ENCODE peak calls at places on chromosomes 3 and 15, in five cellular contexts. S, G, O, X and C are unnamed samples.

GRCh38 chr3:188046561-188047213 is 107.3 kb upstream of the LPP start:
- DNase-seq in S (no peak), G (no peak), O (no peak), X (no peak), C (no peak)

GRCh38 chr3:126446301-126446700 is 29.4 kb downstream of the ZXDC start:
- DNase-seq in S (no peak), G (no peak), O (no peak), X (no peak), C (no peak)

GRCh38 chr3:129058441-129059194 is 2.0 kb upstream of the GP9 start:
- DNase-seq in S (no peak), G (no peak), O (peak), X (no peak), C (no peak)

GRCh38 chr15:44084728-44085127 is 110.3 kb downstream of the FRMD5 start:
- DNase-seq in S (no peak), G (no peak), O (no peak), X (no peak), C (no peak)

GRCh38 chr15:40830884-40831283 is 2.4 kb upstream of the PPP1R14D start:
- DNase-seq in S (no peak), G (no peak), O (no peak), X (no peak), C (no peak)

GRCh38 chr15:85380860-85381535 is 595 bp downstream of the AKAP13 start:
- DNase-seq in S (peak), G (no peak), O (peak), X (peak), C (peak)

GRCh38 chr15:50945725-50946124 is 37.2 kb downstream of the AP4E1 start:
- DNase-seq in S (no peak), G (peak), O (no peak), X (no peak), C (no peak)

GRCh38 chr3:4509983-4510755 is 17.0 kb downstream of the ITPR1 start:
- DNase-seq in S (no peak), G (no peak), O (no peak), X (no peak), C (no peak)

GRCh38 chr15:92277776-92278175 is 115.9 kb upstream of the ST8SIA2 start:
- DNase-seq in S (no peak), G (no peak), O (peak), X (no peak), C (no peak)

GRCh38 chr3:58585005-58585786 is 8.0 kb upstream of the FAM107A start:
- DNase-seq in S (peak), G (peak), O (peak), X (peak), C (peak)

GRCh38 chr3:62755285-62755684 is 119.9 kb downstream of the CADPS start:
- DNase-seq in S (no peak), G (no peak), O (no peak), X (no peak), C (no peak)
- H3K4me3 ChIP-seq in S (no peak), G (no peak), O (no peak), X (no peak), C (no peak)

DNA sequence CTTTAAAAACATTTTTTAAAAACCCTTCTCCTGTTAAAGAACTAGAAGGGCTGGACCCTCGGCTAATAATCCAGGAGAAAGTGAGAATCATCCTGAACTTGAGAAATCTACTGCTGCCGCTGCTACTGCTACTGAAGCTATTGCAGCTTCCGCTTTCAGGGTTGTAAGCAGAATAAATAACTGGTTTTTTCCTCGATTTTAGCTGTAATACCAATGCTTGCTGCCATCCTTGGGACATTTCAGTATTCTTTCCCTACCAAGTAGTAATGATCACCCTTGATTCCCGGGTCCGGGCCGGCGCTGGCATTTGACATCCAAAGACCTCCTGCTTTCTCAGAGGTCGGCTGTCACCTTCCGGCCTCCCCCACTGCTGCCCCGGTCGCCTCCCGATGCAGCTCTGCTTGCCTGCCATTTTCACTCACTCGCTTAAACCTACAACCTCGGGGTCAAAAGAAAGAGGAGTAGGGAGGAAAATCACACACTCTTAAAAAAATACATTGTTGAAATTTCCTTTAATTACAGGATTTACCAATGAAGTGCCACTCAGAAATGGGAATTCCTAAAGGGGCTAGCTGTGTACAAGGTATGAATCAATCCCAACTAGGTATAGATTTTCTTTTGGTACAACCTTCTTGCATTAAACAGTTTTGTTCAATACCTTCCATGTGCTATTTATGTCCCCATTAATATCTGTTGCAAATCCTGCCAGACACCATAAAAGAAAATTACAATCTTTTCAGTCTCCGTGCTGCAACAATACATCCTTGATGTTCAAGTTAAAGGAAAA is 715 bp upstream of the MECOM start:
- DNase-seq in S (no peak), G (peak), O (peak), X (no peak), C (peak)
- H3K4me3 ChIP-seq in S (no peak), G (peak), O (peak), X (no peak), C (peak)

GRCh38 chr3:99639579-99639978 is 1.2 kb downstream of the COL8A1 start:
- DNase-seq in S (no peak), G (peak), O (no peak), X (no peak), C (no peak)

GRCh38 chr3:99644017-99644416 is 5.6 kb downstream of the COL8A1 start:
- DNase-seq in S (no peak), G (no peak), O (no peak), X (no peak), C (no peak)

GRCh38 chr3:99641984-99642383 is 3.6 kb downstream of the COL8A1 start:
- DNase-seq in S (no peak), G (no peak), O (no peak), X (no peak), C (no peak)

GRCh38 chr3:99640214-99640851 is 1.9 kb downstream of the COL8A1 start:
- DNase-seq in S (no peak), G (no peak), O (no peak), X (no peak), C (no peak)

DNA sequence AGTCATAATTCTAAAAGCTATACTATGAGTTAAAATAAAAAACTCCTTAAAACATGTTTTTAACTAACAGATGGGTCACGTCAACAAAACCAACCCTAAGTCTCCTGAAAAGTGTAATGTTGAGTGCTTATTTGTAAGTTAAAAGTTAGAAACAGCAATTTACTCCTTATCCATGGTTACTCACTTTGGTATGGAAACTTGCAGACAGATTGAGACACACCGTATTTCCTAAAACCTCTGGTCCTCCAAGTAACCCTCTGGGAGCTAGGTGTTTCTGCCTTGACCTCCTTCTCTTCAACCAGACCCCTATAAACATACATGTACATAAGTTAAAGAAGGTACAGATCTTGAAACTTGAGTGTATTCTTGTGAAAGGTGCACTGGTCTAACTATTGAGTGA is 3.1 kb downstream of the COL8A1 start:
- DNase-seq in S (no peak), G (no peak), O (no peak), X (no peak), C (no peak)
- H3K4me3 ChIP-seq in S (no peak), G (no peak), O (no peak), X (no peak), C (no peak)

DNA sequence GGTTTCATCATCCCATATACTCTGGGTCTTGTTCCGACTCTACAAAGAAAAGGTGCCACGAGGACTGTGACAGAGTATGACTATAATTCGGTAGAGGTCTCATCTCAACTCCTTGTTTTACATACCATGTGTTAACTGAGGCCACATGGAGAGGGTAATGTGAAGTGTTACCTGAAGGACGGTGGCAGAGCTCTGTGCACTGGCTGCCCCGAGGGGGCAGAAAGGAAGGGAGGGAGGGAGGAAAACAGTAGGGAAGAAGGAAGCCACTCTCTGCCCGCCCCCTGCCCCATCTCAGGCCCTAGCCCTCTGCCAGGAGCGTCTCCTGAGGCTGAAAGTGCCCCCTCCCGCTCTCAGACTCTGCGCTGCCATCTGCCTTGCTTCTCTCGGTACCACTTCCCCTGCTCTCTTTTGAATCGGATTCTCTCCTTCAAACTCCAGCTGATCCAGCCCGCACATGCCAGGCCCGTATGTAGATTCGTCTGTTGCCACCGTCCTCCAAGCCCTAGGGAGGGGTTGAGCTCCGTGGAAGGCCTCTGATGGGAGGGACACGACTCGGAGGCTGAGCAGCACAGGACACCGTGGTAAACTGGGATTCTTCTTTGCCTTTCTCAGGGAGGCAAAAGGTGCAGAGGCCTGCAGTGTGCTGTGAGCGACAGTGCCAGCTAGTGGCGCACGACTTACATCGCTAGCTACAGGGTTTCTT is 70.5 kb upstream of the ATP10A start:
- DNase-seq in S (no peak), G (peak), O (peak), X (peak), C (peak)
- H3K4me3 ChIP-seq in S (no peak), G (peak), O (peak), X (no peak), C (peak)

GRCh38 chr3:177146646-177147045 is 50.6 kb downstream of the TBL1XR1 start:
- DNase-seq in S (no peak), G (no peak), O (no peak), X (no peak), C (no peak)

GRCh38 chr3:177145402-177145801 is 51.9 kb downstream of the TBL1XR1 start:
- DNase-seq in S (no peak), G (no peak), O (no peak), X (no peak), C (no peak)

GRCh38 chr3:177141899-177142651 is 55.2 kb downstream of the TBL1XR1 start:
- DNase-seq in S (no peak), G (no peak), O (no peak), X (no peak), C (no peak)

GRCh38 chr3:177145954-177146353 is 51.3 kb downstream of the TBL1XR1 start:
- DNase-seq in S (no peak), G (no peak), O (no peak), X (no peak), C (no peak)

GRCh38 chr3:177144922-177145321 is 52.4 kb downstream of the TBL1XR1 start:
- DNase-seq in S (no peak), G (no peak), O (no peak), X (no peak), C (no peak)
- H3K4me3 ChIP-seq in S (no peak), G (no peak), O (no peak), X (no peak), C (no peak)